ENCODE peak calls at places on chromosomes 13 and 19, in four cellular contexts. W is A549, T is K562, Q is WTC11. C is an unnamed sample.

GRCh38 chr19:49106648-49107135 is 7.5 kb upstream of the LIN7B start:
- DNase-seq in W (peak), Q (peak), T (no peak), C (peak)

GRCh38 chr19:56076413-56076998 is 44.6 kb downstream of the ZNF787 start:
- DNase-seq in Q (peak), T (peak), W (peak), C (peak)

GRCh38 chr19:16496613-16496983 is 404 bp downstream of the C19orf44 start:
- DNase-seq in W (no peak), Q (no peak), T (no peak), C (no peak)

GRCh38 chr13:29507356-29507755 is 88.1 kb downstream of the SLC7A1 start:
- DNase-seq in T (no peak), Q (no peak), W (no peak), C (no peak)

GRCh38 chr19:53945441-53945840 is 17.3 kb upstream of the CACNG8 start:
- DNase-seq in W (peak), T (peak), Q (peak), C (no peak)

GRCh38 chr19:9729162-9729561 is 39.4 kb downstream of the ZNF846 start:
- DNase-seq in Q (no peak), T (no peak), W (no peak), C (no peak)

GRCh38 chr19:9435279-9436268 is at the start of gene ZNF266:
- DNase-seq in W (peak), T (peak), Q (peak), C (peak)

GRCh38 chr19:20558011-20558410 is 7.6 kb downstream of the ZNF737 start:
- DNase-seq in T (no peak), W (no peak), Q (peak), C (no peak)

GRCh38 chr13:94947965-94948371 is 235.6 kb upstream of the SOX21 start:
- DNase-seq in Q (no peak), T (no peak), W (no peak), C (no peak)

GRCh38 chr19:5567360-5567970 is at the start of gene TINCR:
- DNase-seq in Q (peak), T (no peak), W (no peak), C (no peak)

GRCh38 chr19:38993271-38993670 is 17.7 kb upstream of the FBXO17 start:
- DNase-seq in W (peak), T (no peak), Q (no peak), C (peak)

GRCh38 chr13:93875527-93875926 is 604.0 kb downstream of the DCT start:
- DNase-seq in T (no peak), W (no peak), Q (no peak), C (no peak)

GRCh38 chr19:19817357-19817756 is 4.2 kb downstream of the ZNF506 start:
- DNase-seq in W (no peak), Q (no peak), T (no peak), C (no peak)

GRCh38 chr13:20939662-20940061 is 37.1 kb upstream of the XPO4 start:
- DNase-seq in W (no peak), T (no peak), Q (no peak), C (no peak)

GRCh38 chr19:41341669-41342490 is 11.8 kb downstream of the TGFB1 start:
- DNase-seq in W (no peak), T (no peak), Q (peak), C (no peak)

GRCh38 chr13:36067619-36068456 is 63.3 kb downstream of the DCLK1 start:
- DNase-seq in Q (no peak), W (no peak), T (no peak), C (no peak)

GRCh38 chr19:681029-681626 is 4.9 kb downstream of the FSTL3 start:
- DNase-seq in W (no peak), T (peak), Q (peak), C (no peak)

GRCh38 chr19:58218899-58219298 is 9.8 kb upstream of the ZNF544 start:
- DNase-seq in T (peak), Q (peak), W (no peak), C (peak)

GRCh38 chr13:26362261-26362660 is 108.3 kb downstream of the CDK8 start:
- DNase-seq in W (no peak), Q (no peak), T (no peak), C (no peak)

GRCh38 chr19:40565910-40566495 is 10.7 kb upstream of the SHKBP1 start:
- DNase-seq in T (no peak), W (no peak), Q (no peak), C (no peak)

GRCh38 chr19:44904426-44904994 is 1.1 kb upstream of the APOE start:
- DNase-seq in Q (peak), T (no peak), W (no peak), C (no peak)

DNA sequence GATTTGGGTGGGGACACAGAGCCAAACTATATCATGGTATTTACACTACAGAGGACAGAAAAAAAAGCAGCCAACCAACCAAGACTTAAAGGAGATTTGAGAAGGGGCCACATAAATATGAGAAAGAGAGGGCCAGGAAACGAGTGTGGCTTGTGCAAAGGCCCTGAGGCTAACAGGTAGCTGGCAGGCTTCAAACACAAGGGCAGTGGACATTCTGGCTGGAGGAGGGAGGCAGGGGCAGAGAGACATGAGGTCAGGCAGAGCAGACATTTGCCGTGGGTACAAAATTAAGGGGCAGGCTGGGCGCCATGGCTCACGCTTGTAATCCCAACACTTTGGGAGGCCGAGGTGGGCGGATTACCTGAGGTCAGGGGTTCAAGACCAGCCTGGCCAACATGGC is 278.7 kb downstream of the FOXO1 start:
- DNase-seq in Q (no peak), W (no peak), T (no peak), C (no peak)
- TF ChIP-seq MAX in Q (no peak), W (no peak), T (no peak), C (no peak)

GRCh38 chr19:30649934-30650614 is 277.9 kb downstream of the ZNF536 start:
- DNase-seq in T (peak), W (peak), Q (peak), C (peak)

GRCh38 chr19:30651066-30651465 is 278.9 kb downstream of the ZNF536 start:
- DNase-seq in T (no peak), Q (no peak), W (no peak), C (no peak)

GRCh38 chr19:30647891-30648290 is 275.7 kb downstream of the ZNF536 start:
- DNase-seq in Q (no peak), W (no peak), T (no peak), C (no peak)

GRCh38 chr19:30648321-30648720 is 276.1 kb downstream of the ZNF536 start:
- DNase-seq in Q (no peak), T (no peak), W (no peak), C (no peak)

GRCh38 chr19:30649149-30649548 is 277.0 kb downstream of the ZNF536 start:
- DNase-seq in Q (no peak), W (no peak), T (no peak), C (no peak)
- TF ChIP-seq MAX in Q (no peak), W (no peak), T (no peak), C (no peak)

GRCh38 chr13:81078048-81078447 is 737.1 kb upstream of the SPRY2 start:
- DNase-seq in T (no peak), W (no peak), Q (no peak), C (no peak)
- TF ChIP-seq MAX in T (no peak), W (no peak), Q (no peak), C (no peak)

GRCh38 chr13:50357136-50357535 is 341.9 kb downstream of the KCNRG start:
- DNase-seq in T (no peak), Q (no peak), W (no peak), C (no peak)
- TF ChIP-seq MAX in T (no peak), Q (no peak), W (no peak), C (no peak)

DNA sequence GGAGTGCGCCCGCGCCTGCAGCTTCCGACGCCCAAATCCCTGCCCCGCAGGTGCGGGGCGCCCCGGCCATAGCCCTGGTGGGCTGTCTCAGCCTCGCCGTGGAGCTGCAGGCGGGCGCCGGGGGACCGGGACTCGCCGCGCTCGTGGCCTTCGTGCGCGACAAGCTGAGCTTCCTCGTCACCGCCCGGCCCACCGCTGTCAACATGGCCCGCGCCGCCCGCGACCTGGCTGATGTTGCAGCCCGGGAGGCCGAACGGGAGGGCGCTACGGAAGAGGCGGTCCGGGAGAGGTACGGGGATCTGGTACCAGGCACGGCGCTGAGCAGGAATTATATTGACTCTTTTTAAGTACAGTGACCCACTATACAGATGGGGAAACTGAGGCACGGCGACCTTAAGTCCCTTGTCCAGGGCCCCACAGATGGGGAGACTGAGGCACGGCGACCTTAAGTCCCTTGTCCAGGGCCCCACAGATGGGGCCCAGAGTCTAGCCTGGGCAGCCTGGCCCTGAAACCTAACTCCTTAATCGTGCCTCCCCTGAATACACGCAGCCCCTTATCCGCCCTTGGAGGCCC is 586 bp downstream of the MRI1 start:
- DNase-seq in T (peak), Q (peak), W (no peak), C (no peak)
- TF ChIP-seq MAX in T (no peak), Q (no peak), W (no peak), C (no peak)

DNA sequence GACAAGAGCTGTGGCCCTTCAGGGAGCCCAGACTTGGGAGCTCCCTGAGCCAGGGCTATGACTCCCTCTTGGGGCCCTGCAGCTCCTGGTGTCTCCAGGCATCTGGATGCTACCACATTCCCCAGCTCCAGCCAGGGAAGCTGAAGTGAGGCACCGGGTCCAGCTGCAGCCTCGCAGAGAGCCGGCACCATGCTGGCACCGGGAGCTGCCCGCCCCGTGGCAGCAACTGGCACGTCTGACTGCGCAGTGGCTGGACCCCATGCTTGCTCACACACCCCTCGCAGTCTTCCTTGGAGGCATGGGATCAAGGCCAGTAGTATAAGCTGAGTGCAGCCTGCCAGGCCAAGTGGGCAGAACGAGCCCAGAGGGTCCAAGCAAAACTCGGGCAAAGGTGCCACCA is 7.4 kb downstream of the IGFL4 start:
- DNase-seq in T (no peak), Q (no peak), W (no peak), C (no peak)
- TF ChIP-seq MAX in T (no peak), Q (no peak), W (no peak), C (no peak)

C was measured in endothelial cell of umbilical vein.